ENCODE peak calls at places on chromosomes 1 and 21, in four cellular contexts. H is OCI-LY7, V is WTC11, E is fibroblast of mammary gland. S is an unnamed sample.

GRCh38 chr1:152029144-152029936 is 7.5 kb downstream of the S100A11 start:
- DNase-seq in H (peak; percentile 15), V (no peak), E (peak; percentile 70), S (no peak)

GRCh38 chr1:67978988-67979516 is 71.4 kb downstream of the DIRAS3 start:
- DNase-seq in H (no peak), V (no peak), E (peak; percentile 87), S (no peak)

GRCh38 chr1:48916121-48917069 is 139.7 kb upstream of the BEND5 start:
- DNase-seq in H (peak; percentile 20), V (peak; percentile 53), E (peak; percentile 73), S (no peak)

GRCh38 chr1:176364231-176364905 is 98.6 kb upstream of the PAPPA2 start:
- DNase-seq in H (no peak), V (no peak), E (no peak), S (no peak)

GRCh38 chr21:21439761-21440160 is 441.6 kb downstream of the NCAM2 start:
- DNase-seq in H (no peak), V (no peak), E (peak; percentile 24), S (no peak)

GRCh38 chr1:109788695-109789521 is 25.2 kb upstream of the EPS8L3 start:
- DNase-seq in H (peak; percentile 10), V (peak; percentile 58), E (no peak), S (peak; percentile 64)

GRCh38 chr1:16038620-16038912 is 5.0 kb upstream of the CLCNKB start:
- DNase-seq in H (no peak), V (no peak), E (no peak), S (no peak)

GRCh38 chr1:64038965-64039926 is 164.2 kb upstream of the UBE2U start:
- DNase-seq in H (no peak), V (peak; percentile 24), E (peak; percentile 100), S (no peak)

GRCh38 chr21:14876464-14876863 is 188.3 kb downstream of the NRIP1 start:
- DNase-seq in H (no peak), V (no peak), E (no peak), S (no peak)

GRCh38 chr1:226403522-226404034 is 4.3 kb downstream of the PARP1 start:
- DNase-seq in H (peak; percentile 59), V (peak; percentile 32), E (peak; percentile 18), S (no peak)

GRCh38 chr1:99662581-99663208 is 16.8 kb downstream of the PALMD start:
- DNase-seq in H (no peak), V (no peak), E (peak; percentile 97), S (no peak)

GRCh38 chr21:17784604-17785402 is 34.4 kb downstream of the C21orf91 start:
- DNase-seq in H (peak; percentile 27), V (no peak), E (no peak), S (peak; percentile 24)

GRCh38 chr1:209491496-209491895 is 92.0 kb upstream of the CAMK1G start:
- DNase-seq in H (no peak), V (no peak), E (no peak), S (no peak)
- TF ChIP-seq CTCF in H (no peak), V (no peak), E (no peak), S (no peak)

GRCh38 chr1:111015222-111015621 is 51.5 kb upstream of the LRIF1 start:
- DNase-seq in H (peak; percentile 31), V (no peak), E (no peak), S (no peak)
- TF ChIP-seq CTCF in H (peak; percentile 61), V (no peak), E (no peak), S (no peak)

GRCh38 chr1:27357281-27358037 is 9.3 kb downstream of the MAP3K6 start:
- DNase-seq in H (peak; percentile 77), V (peak; percentile 87), E (peak; percentile 43), S (peak; percentile 97)

GRCh38 chr1:27353629-27354028 is 11.8 kb downstream of the SYTL1 start:
- DNase-seq in H (no peak), V (no peak), E (no peak), S (no peak)

GRCh38 chr1:27356277-27356627 is 10.5 kb downstream of the MAP3K6 start:
- DNase-seq in H (no peak), V (no peak), E (no peak), S (no peak)

GRCh38 chr1:27356628-27357280 is 10.0 kb downstream of the MAP3K6 start:
- DNase-seq in H (peak; percentile 48), V (peak; percentile 64), E (no peak), S (no peak)

DNA sequence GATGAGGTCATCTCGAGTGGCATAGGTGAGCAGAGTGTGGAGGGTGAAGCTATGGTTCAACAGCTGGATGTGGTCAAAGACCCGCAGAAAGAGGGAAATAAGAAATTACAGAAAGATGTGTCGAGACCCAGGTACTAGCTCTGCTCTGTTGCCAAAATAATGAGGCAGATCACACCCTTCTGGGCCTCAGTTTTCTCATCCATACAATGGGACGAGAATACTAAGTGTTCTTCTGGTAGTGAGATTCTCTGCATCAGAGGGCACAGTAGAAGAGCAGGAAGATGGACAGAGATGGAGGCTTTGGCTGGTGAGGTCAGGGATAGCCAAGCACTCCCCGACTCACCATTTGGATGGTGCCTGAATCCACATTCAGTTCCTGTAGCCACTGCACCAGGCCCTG is 11.1 kb downstream of the MAP3K6 start:
- DNase-seq in H (no peak), V (no peak), E (no peak), S (no peak)
- TF ChIP-seq CTCF in H (no peak), V (no peak), E (no peak), S (no peak)

DNA sequence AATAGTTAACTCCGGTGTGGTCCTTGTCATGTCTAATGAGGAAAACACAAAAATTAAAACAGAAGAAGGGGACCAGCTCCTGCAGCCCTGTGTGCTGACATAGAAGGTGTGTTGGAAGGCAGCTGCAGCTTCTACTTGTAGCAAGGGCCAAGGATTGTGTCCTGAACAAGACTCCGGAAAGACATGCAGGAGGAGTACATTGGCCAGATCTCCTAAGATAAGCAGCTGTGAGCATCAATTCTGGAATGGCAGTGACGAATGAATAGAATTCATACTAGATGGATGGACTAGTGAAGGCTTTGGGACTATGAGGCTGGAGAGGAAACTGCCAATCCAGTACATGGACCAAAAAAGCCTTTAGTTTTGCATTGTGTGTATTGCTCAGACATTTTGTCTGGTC is 19.3 kb downstream of the RPS6KA1 start:
- DNase-seq in H (no peak), V (no peak), E (no peak), S (no peak)
- TF ChIP-seq CTCF in H (no peak), V (no peak), E (no peak), S (no peak)

GRCh38 chr1:161726631-161727342 is 5.4 kb downstream of the FCRLB start:
- DNase-seq in H (peak; percentile 89), V (peak; percentile 81), E (peak; percentile 80), S (peak; percentile 89)
- TF ChIP-seq CTCF in H (no peak), V (no peak), E (no peak), S (no peak)

DNA sequence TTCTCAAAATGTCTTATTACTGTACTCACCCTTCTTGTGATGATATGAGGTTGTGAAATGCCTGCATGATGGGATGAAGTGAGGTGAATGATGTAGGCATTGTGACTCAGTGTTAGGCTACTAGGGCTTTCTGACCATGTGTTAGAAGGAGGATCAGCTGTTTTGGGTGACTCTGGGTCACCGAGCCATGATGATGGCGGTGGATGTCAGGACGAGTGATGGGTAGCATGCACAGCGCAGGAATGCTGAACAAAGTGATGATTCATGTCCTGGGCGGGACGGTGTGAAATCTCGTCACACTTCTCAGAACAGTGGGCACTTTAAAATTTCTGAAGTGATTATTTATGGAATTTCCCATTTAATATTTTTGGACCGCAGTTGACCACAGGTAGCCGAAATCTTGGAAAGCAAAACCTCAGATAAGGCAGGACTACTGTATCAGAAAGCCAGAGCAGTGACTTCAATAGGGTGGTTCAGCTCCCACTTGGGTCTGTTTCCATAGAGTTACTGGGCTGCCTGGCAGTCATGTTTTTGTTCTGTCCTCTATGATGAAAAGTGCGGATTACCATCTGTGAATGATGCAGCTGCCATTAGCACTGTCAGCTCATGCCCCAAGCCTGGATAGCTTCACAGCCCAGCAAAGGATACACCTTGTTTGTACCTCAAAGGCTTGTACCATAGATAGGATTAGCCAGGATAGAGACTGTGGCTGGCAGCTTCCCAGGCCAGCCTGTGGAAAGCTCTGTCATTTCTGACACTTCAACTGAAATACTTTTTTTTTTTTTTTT is 26.6 kb downstream of the IL6R start:
- DNase-seq in H (no peak), V (no peak), E (peak; percentile 100), S (no peak)
- TF ChIP-seq CTCF in H (no peak), V (no peak), E (no peak), S (no peak)

GRCh38 chr1:212315184-212315583 is 30.0 kb downstream of the PPP2R5A start:
- DNase-seq in H (no peak), V (no peak), E (no peak), S (no peak)
- TF ChIP-seq CTCF in H (no peak), V (no peak), E (no peak), S (no peak)